ENCODE peak calls at places on chromosomes 1 and 21, in ten cellular contexts. E, O, K, J, M, X, U, Z, I and L are unnamed samples.

GRCh38 chr1:47555841-47556616 is 118.2 kb downstream of the FOXD2 start:
- DNase-seq in E (no peak), O (no peak), K (no peak), J (no peak), M (no peak), X (no peak), U (no peak), Z (no peak), I (no peak), L (no peak)

GRCh38 chr1:22018583-22019559 is 17.4 kb downstream of the CELA3A start:
- DNase-seq in E (peak; percentile 57), O (peak; percentile 33), K (no peak), J (no peak), M (no peak), X (peak; percentile 46), U (peak; percentile 57), Z (no peak), I (peak; percentile 72), L (peak; percentile 88)

GRCh38 chr1:19955529-19956170 is 23.8 kb downstream of the PLA2G2A start:
- DNase-seq in E (no peak), O (no peak), K (no peak), J (no peak), M (no peak), X (no peak), U (no peak), Z (no peak), I (no peak), L (no peak)

GRCh38 chr1:107572674-107573205 is 392.2 kb downstream of the VAV3 start:
- DNase-seq in E (no peak), O (peak; percentile 5), K (no peak), J (no peak), M (no peak), X (no peak), U (peak; percentile 50), Z (no peak), I (no peak), L (peak; percentile 81)

GRCh38 chr1:230172016-230172356 is 104.9 kb downstream of the GALNT2 start:
- DNase-seq in E (no peak), O (no peak), K (no peak), J (no peak), M (no peak), X (no peak), U (no peak), Z (no peak), I (no peak), L (no peak)

GRCh38 chr21:31078796-31079195 is 40.5 kb upstream of the KRTAP19-8 start:
- DNase-seq in E (no peak), O (no peak), K (no peak), J (no peak), M (no peak), X (no peak), U (no peak), Z (no peak), I (no peak), L (no peak)

GRCh38 chr21:39518055-39518844 is 66.5 kb downstream of the SH3BGR start:
- DNase-seq in E (no peak), O (peak; percentile 16), K (peak; percentile 89), J (peak; percentile 49), M (no peak), X (peak; percentile 27), U (peak; percentile 72), Z (peak; percentile 59), I (peak; percentile 29), L (peak; percentile 60)

GRCh38 chr1:58119971-58120370 is 426.6 kb downstream of the OMA1 start:
- DNase-seq in E (no peak), O (no peak), K (no peak), J (no peak), M (no peak), X (no peak), U (no peak), Z (no peak), I (no peak), L (no peak)

GRCh38 chr1:8430476-8430875 is 112.6 kb downstream of the SLC45A1 start:
- DNase-seq in E (no peak), O (no peak), K (no peak), J (no peak), M (no peak), X (no peak), U (no peak), Z (no peak), I (no peak), L (no peak)

GRCh38 chr1:26768755-26769154 is 19.0 kb upstream of the PIGV start:
- DNase-seq in E (peak; percentile 57), O (no peak), K (no peak), J (no peak), M (no peak), X (no peak), U (peak; percentile 58), Z (no peak), I (no peak), L (peak; percentile 83)